ENCODE peak calls at places on chromosomes 11 and 22, in seven cellular contexts. Z is effector CD4-positive, alpha-beta T cell; G is stimulated activated CD8-positive, alpha-beta memory T cell treated with anti-CD3 and anti-CD28 coated beads, Interleukin-7, amount 100 ng/mL, for 48 hours; R is germinal center; J is GM12891; N is NCI-H345; M is neural progenitor cell. V is an unnamed sample.

GRCh38 chr22:30733081-30733680 is 38.5 kb downstream of the OSBP2 start:
- DNase-seq in Z (no peak), G (no peak), R (no peak), J (no peak), N (no peak), M (no peak), V (no peak)

GRCh38 chr11:3193373-3194015 is 25.1 kb downstream of the MRGPRG start:
- DNase-seq in Z (no peak), G (no peak), R (no peak), J (no peak), N (no peak), M (no peak), V (no peak)

GRCh38 chr11:65066805-65067291 is 8.5 kb upstream of the NAALADL1 start:
- DNase-seq in Z (no peak), G (no peak), R (no peak), J (no peak), N (peak), M (peak), V (no peak)

GRCh38 chr11:121669422-121669821 is 216.7 kb upstream of the SORL1-AS1 start:
- DNase-seq in Z (no peak), G (no peak), R (no peak), J (no peak), N (no peak), M (no peak), V (no peak)

GRCh38 chr11:107370390-107370789 is 87.2 kb downstream of the CWF19L2 start:
- DNase-seq in Z (no peak), G (no peak), R (no peak), J (no peak), N (no peak), M (no peak), V (no peak)

GRCh38 chr11:39304586-39304985 is 2154.9 kb downstream of the LRRC4C start:
- DNase-seq in Z (no peak), G (no peak), R (no peak), J (no peak), N (no peak), M (no peak), V (no peak)

GRCh38 chr11:68495872-68496271 is 35.3 kb downstream of the PPP6R3 start:
- DNase-seq in Z (no peak), G (no peak), R (no peak), J (no peak), N (no peak), M (no peak), V (no peak)

GRCh38 chr11:36976740-36977139 is 378.7 kb upstream of the RAG2 start:
- DNase-seq in Z (no peak), G (no peak), R (no peak), J (no peak), N (no peak), M (no peak), V (no peak)

GRCh38 chr11:110049501-110050200 is 43.5 kb upstream of the ZC3H12C start:
- DNase-seq in Z (no peak), G (no peak), R (no peak), J (no peak), N (no peak), M (no peak), V (no peak)

GRCh38 chr11:59164028-59164427 is 7.9 kb upstream of the DTX4 start:
- DNase-seq in Z (no peak), G (no peak), R (no peak), J (no peak), N (no peak), M (no peak), V (no peak)

GRCh38 chr22:17396531-17396930 is 27.3 kb downstream of the CECR2 start:
- DNase-seq in Z (no peak), G (no peak), R (no peak), J (no peak), N (no peak), M (no peak), V (no peak)

GRCh38 chr22:47328550-47329243 is 566.2 kb downstream of the TBC1D22A start:
- DNase-seq in Z (no peak), G (no peak), R (no peak), J (no peak), N (no peak), M (no peak), V (no peak)

GRCh38 chr22:37228106-37229011 is 15.7 kb downstream of the RAC2 start:
- DNase-seq in Z (peak), G (no peak), R (no peak), J (no peak), N (no peak), M (no peak), V (no peak)

GRCh38 chr11:116086426-116086825 is 582.2 kb upstream of the CADM1 start:
- DNase-seq in Z (no peak), G (no peak), R (no peak), J (no peak), N (no peak), M (no peak), V (no peak)

GRCh38 chr11:117071344-117071787 is 26.9 kb downstream of the SIK3 start:
- DNase-seq in Z (no peak), G (no peak), R (no peak), J (no peak), N (peak), M (no peak), V (no peak)

GRCh38 chr22:40666151-40666848 is 13.0 kb upstream of the MCHR1 start:
- DNase-seq in Z (no peak), G (no peak), R (no peak), J (no peak), N (no peak), M (no peak), V (no peak)